ENCODE peak calls at places on chromosome 3, in six cellular contexts. O is CD8-positive, alpha-beta T cell; C is BJ; I is stomach; Z is aorta; S is dermis microvascular lymphatic vessel endothelial cell. N is an unnamed sample.

GRCh38 chr3:72829701-72830100 is 18.5 kb downstream of the SHQ1 start:
- DNase-seq in S (no peak), I (no peak), C (no peak), Z (no peak), O (no peak), N (no peak)

GRCh38 chr3:46102780-46103130 is 75.5 kb upstream of the XCR1 start:
- DNase-seq in C (no peak), O (no peak), I (no peak), S (no peak), Z (no peak), N (no peak)

GRCh38 chr3:30241721-30242120 is 364.7 kb upstream of the TGFBR2 start:
- DNase-seq in Z (no peak), C (no peak), I (no peak), S (no peak), O (no peak), N (no peak)

GRCh38 chr3:51942603-51943450 is 664 bp downstream of the PARP3 start:
- DNase-seq in I (peak), O (peak), S (no peak), C (no peak), Z (peak), N (peak)

GRCh38 chr3:191963182-191963581 is 502.2 kb downstream of the PYDC2 start:
- DNase-seq in Z (no peak), C (no peak), S (no peak), I (no peak), O (no peak), N (peak)

GRCh38 chr3:110589381-110589780 is 482.2 kb upstream of the NECTIN3 start:
- DNase-seq in S (no peak), C (no peak), Z (no peak), I (no peak), O (no peak), N (no peak)

GRCh38 chr3:128783774-128784173 is 57.8 kb downstream of the RAB7A start:
- DNase-seq in S (no peak), C (no peak), O (no peak), I (no peak), Z (no peak), N (no peak)

GRCh38 chr3:21449738-21450137 is 301.3 kb downstream of the ZNF385D start:
- DNase-seq in O (no peak), Z (no peak), I (no peak), C (no peak), S (no peak), N (no peak)

GRCh38 chr3:124788254-124788745 is 58.0 kb downstream of the UMPS start:
- DNase-seq in S (no peak), C (no peak), O (no peak), Z (peak), I (no peak), N (no peak)

GRCh38 chr3:185950720-185951119 is 12.9 kb upstream of the TRA2B start:
- DNase-seq in S (no peak), I (no peak), Z (no peak), O (no peak), C (no peak), N (no peak)

GRCh38 chr3:114745322-114746240 is 401.5 kb downstream of the ZBTB20 start:
- DNase-seq in C (peak), I (no peak), O (no peak), Z (no peak), S (no peak), N (peak)

GRCh38 chr3:14508966-14509795 is 31.0 kb downstream of the GRIP2 start:
- DNase-seq in I (peak), C (no peak), O (peak), S (peak), Z (peak), N (no peak)

GRCh38 chr3:15164356-15164755 is 41.7 kb upstream of the CAPN7 start:
- DNase-seq in I (no peak), O (no peak), Z (no peak), S (no peak), C (peak), N (no peak)

GRCh38 chr3:190182418-190183043 is 61.8 kb upstream of the P3H2 start:
- DNase-seq in O (no peak), Z (no peak), C (no peak), I (no peak), S (no peak), N (no peak)

GRCh38 chr3:43905157-43905556 is 214.4 kb downstream of the ABHD5 start:
- DNase-seq in C (no peak), I (no peak), O (no peak), S (no peak), Z (no peak), N (no peak)

GRCh38 chr3:52061116-52061910 is 4.9 kb upstream of the DUSP7 start:
- DNase-seq in C (no peak), I (peak), O (no peak), Z (no peak), S (no peak), N (no peak)

GRCh38 chr3:69353492-69353891 is 32.4 kb downstream of the FRMD4B start:
- DNase-seq in O (no peak), I (no peak), S (no peak), C (no peak), Z (no peak), N (no peak)

GRCh38 chr3:119292666-119293065 is 1.5 kb upstream of the ARHGAP31 start:
- DNase-seq in C (no peak), O (no peak), S (no peak), I (no peak), Z (no peak), N (no peak)

N was measured in HS-5.